ENCODE peak calls at places on chromosome 14, in five cellular contexts. Y is MCF 10A; F is stimulated activated CD8-positive, alpha-beta memory T cell treated with anti-CD3 and anti-CD28 coated beads, Interleukin-7, amount 100 ng/mL, for 1 hour; M is T-helper 17 cell; Z is B cell. H is an unnamed sample.

GRCh38 chr14:69096766-69097475 is 56.0 kb downstream of the DCAF5 start:
- DNase-seq in Y (no peak), F (no peak), M (no peak), Z (no peak), H (no peak)

GRCh38 chr14:69921052-69921451 is 41.8 kb downstream of the SMOC1 start:
- DNase-seq in M (no peak), Z (no peak), F (no peak), Y (peak; percentile 61), H (peak; percentile 25)

GRCh38 chr14:93430889-93431670 is at the start of gene UNC79:
- DNase-seq in Z (peak; percentile 6), Y (peak; percentile 2), F (no peak), M (no peak), H (no peak)

GRCh38 chr14:76901171-76902055 is 75.2 kb downstream of the LRRC74A start:
- DNase-seq in Z (no peak), F (no peak), Y (peak; percentile 43), M (no peak), H (peak; percentile 30)

GRCh38 chr14:74579447-74580274 is 32.4 kb downstream of the LTBP2 start:
- DNase-seq in M (no peak), Z (no peak), F (no peak), Y (peak; percentile 89), H (peak; percentile 97)

GRCh38 chr14:53190938-53191337 is 37.8 kb upstream of the DDHD1 start:
- DNase-seq in Y (peak; percentile 10), M (no peak), F (no peak), Z (no peak), H (peak; percentile 37)

GRCh38 chr14:61147369-61147897 is 133.7 kb downstream of the TMEM30B start:
- DNase-seq in F (no peak), Y (peak; percentile 49), Z (no peak), M (no peak), H (no peak)

GRCh38 chr14:99754141-99755067 is 38.8 kb upstream of the EML1 start:
- DNase-seq in F (no peak), Y (peak; percentile 78), M (no peak), Z (no peak), H (peak; percentile 32)

GRCh38 chr14:90487031-90487430 is 90.2 kb downstream of the CALM1 start:
- DNase-seq in M (no peak), Z (no peak), F (no peak), Y (no peak), H (no peak)

GRCh38 chr14:35374273-35374681 is 30.3 kb downstream of the NFKBIA start:
- DNase-seq in F (no peak), M (no peak), Y (peak; percentile 99), Z (no peak), H (peak; percentile 95)

GRCh38 chr14:81638656-81639055 is 105.0 kb upstream of the SEL1L start:
- DNase-seq in M (no peak), Z (no peak), F (no peak), Y (no peak), H (no peak)

GRCh38 chr14:71155743-71156142 is 248.5 kb downstream of the PCNX1 start:
- DNase-seq in M (no peak), Y (no peak), F (no peak), Z (no peak), H (no peak)

GRCh38 chr14:80491131-80491530 is 279.8 kb upstream of the DIO2 start:
- DNase-seq in Z (no peak), M (no peak), F (no peak), Y (no peak), H (no peak)

GRCh38 chr14:59336078-59336477 is 129.1 kb downstream of the GPR135 start:
- DNase-seq in M (no peak), Z (no peak), Y (no peak), F (no peak), H (no peak)

GRCh38 chr14:22646570-22647254 is 2.6 kb upstream of the OR6J1 start:
- DNase-seq in M (no peak), Y (peak; percentile 77), F (no peak), Z (no peak), H (peak; percentile 51)

GRCh38 chr14:53845813-53846693 is 110.6 kb downstream of the BMP4 start:
- DNase-seq in Y (no peak), Z (no peak), F (no peak), M (no peak), H (peak; percentile 28)

GRCh38 chr14:91354221-91354916 is 63.3 kb downstream of the CCDC88C start:
- DNase-seq in Z (no peak), F (no peak), Y (no peak), M (no peak), H (no peak)